ENCODE peak calls at places on chromosome 3, in nine cellular contexts. R is CD8-positive, alpha-beta T cell; K is aorta; T is uterus; M is endothelial cell of umbilical vein; C is brain microvascular endothelial cell; V is heart right ventricle; Q is CD8-positive, alpha-beta memory T cell; B is psoas muscle. O is an unnamed sample. For H3K36me3, the result is how much of the 10 kb centered on the place peaks cover.

GRCh38 chr3:193483988-193484539 is 70.6 kb downstream of the ATP13A4 start:
- DNase-seq in C (no peak), R (no peak), M (no peak), B (no peak), K (no peak), Q (no peak), V (no peak), T (no peak), O (no peak)

GRCh38 chr3:69433938-69434263 is 48.0 kb upstream of the FRMD4B start:
- DNase-seq in T (no peak), C (no peak), M (no peak), Q (no peak), B (no peak), V (no peak), R (no peak), K (no peak), O (peak)

GRCh38 chr3:56076746-56077145 is 391.5 kb downstream of the ERC2 start:
- DNase-seq in T (no peak), V (no peak), R (no peak), M (no peak), K (no peak), C (no peak), Q (no peak), B (no peak), O (no peak)

GRCh38 chr3:161879470-161879869 is 382.9 kb downstream of the OTOL1 start:
- DNase-seq in Q (no peak), K (no peak), B (no peak), C (no peak), V (no peak), R (no peak), T (no peak), M (no peak), O (no peak)

GRCh38 chr3:98986073-98986472 is 84.6 kb upstream of the DCBLD2 start:
- DNase-seq in V (peak), K (no peak), B (no peak), R (no peak), C (peak), M (peak), Q (no peak), T (no peak), O (no peak)

GRCh38 chr3:124352143-124352528 is 360.2 kb upstream of the ROPN1 start:
- DNase-seq in C (no peak), B (no peak), M (no peak), R (no peak), Q (no peak), T (no peak), V (no peak), K (no peak), O (no peak)

GRCh38 chr3:64244011-64244942 is 19.0 kb upstream of the PRICKLE2 start:
- DNase-seq in T (no peak), V (no peak), C (peak), K (no peak), B (no peak), Q (no peak), R (no peak), M (peak), O (no peak)

GRCh38 chr3:117887896-117888295 is 1146.8 kb downstream of the IGSF11 start:
- DNase-seq in Q (no peak), B (no peak), M (no peak), R (no peak), C (no peak), V (no peak), T (no peak), K (no peak), O (no peak)

GRCh38 chr3:192772495-192772894 is 45.2 kb upstream of the FGF12 start:
- DNase-seq in B (no peak), R (no peak), T (no peak), C (peak), Q (no peak), K (no peak), V (peak), M (peak), O (peak)

GRCh38 chr3:38264307-38264706 is 1.3 kb upstream of the SLC22A13 start:
- DNase-seq in M (no peak), C (no peak), R (no peak), T (no peak), K (no peak), Q (no peak), V (no peak), B (no peak), O (no peak)

GRCh38 chr3:111151438-111151837 is 79.8 kb downstream of the NECTIN3 start:
- DNase-seq in B (no peak), C (peak), V (no peak), R (no peak), K (no peak), Q (no peak), T (no peak), M (no peak), O (no peak)

GRCh38 chr3:174329321-174329720 is 529.8 kb upstream of the NAALADL2 start:
- DNase-seq in T (no peak), M (no peak), R (no peak), Q (no peak), V (no peak), B (no peak), K (no peak), C (peak), O (peak)

GRCh38 chr3:8239718-8240698 is 261.6 kb upstream of the LMCD1 start:
- DNase-seq in Q (no peak), R (no peak), B (no peak), V (no peak), K (no peak), M (peak), C (peak), T (no peak), O (no peak)

GRCh38 chr3:188349276-188349962 is 195.5 kb downstream of the LPP start:
- DNase-seq in V (peak), B (no peak), K (no peak), C (no peak), M (no peak), T (no peak), R (no peak), Q (no peak), O (no peak)

GRCh38 chr3:132785292-132785691 is 63.1 kb upstream of the NPHP3 start:
- DNase-seq in Q (no peak), V (no peak), K (no peak), M (peak), C (no peak), R (no peak), B (no peak), T (no peak), O (no peak)

GRCh38 chr3:126441256-126441880 is 34.3 kb downstream of the ZXDC start:
- DNase-seq in Q (no peak), T (peak), K (peak), B (no peak), M (no peak), R (no peak), C (no peak), V (no peak), O (no peak)

GRCh38 chr3:184676927-184677326 is 34.9 kb downstream of the MAGEF1 start:
- DNase-seq in C (no peak), K (no peak), V (no peak), T (no peak), Q (no peak), M (no peak), R (no peak), B (peak), O (no peak)

GRCh38 chr3:45367451-45367850 is 20.9 kb upstream of the LARS2 start:
- DNase-seq in C (peak), B (no peak), V (no peak), K (no peak), R (no peak), T (no peak), Q (no peak), M (no peak), O (peak)

GRCh38 chr3:28575748-28576589 is 227.3 kb upstream of the AZI2 start:
- DNase-seq in Q (no peak), C (no peak), K (peak), V (no peak), R (no peak), T (peak), B (peak), M (no peak), O (peak)

GRCh38 chr3:140629351-140630137 is 48.3 kb upstream of the TRIM42 start:
- DNase-seq in K (no peak), C (peak), V (no peak), Q (no peak), T (no peak), B (no peak), M (peak), R (no peak), O (peak)

GRCh38 chr3:151206196-151206595 is 3.2 kb upstream of the GPR171 start:
- DNase-seq in C (no peak), V (no peak), R (no peak), K (no peak), Q (no peak), B (no peak), M (no peak), T (no peak), O (no peak)

GRCh38 chr3:155701882-155702465 is 42.9 kb downstream of the PLCH1 start:
- DNase-seq in V (peak), Q (no peak), T (no peak), M (peak), B (no peak), K (no peak), R (no peak), C (peak), O (peak)

GRCh38 chr3:119206611-119207511 is 33.5 kb downstream of the UPK1B start:
- DNase-seq in B (no peak), Q (no peak), M (no peak), K (no peak), R (no peak), V (no peak), C (no peak), T (no peak), O (no peak)

GRCh38 chr3:193822492-193823220 is 229.6 kb downstream of the OPA1 start:
- DNase-seq in Q (no peak), B (no peak), R (no peak), C (no peak), V (no peak), K (no peak), M (no peak), T (no peak), O (no peak)

GRCh38 chr3:187982149-187982548 is 171.8 kb upstream of the LPP start:
- DNase-seq in T (no peak), K (no peak), M (no peak), R (no peak), Q (no peak), V (no peak), B (no peak), C (no peak), O (no peak)

GRCh38 chr3:52874160-52874701 is 23.1 kb downstream of the STIMATE start:
- DNase-seq in T (no peak), B (no peak), Q (no peak), K (no peak), M (no peak), V (no peak), C (no peak), R (no peak), O (no peak)
- H3K4me3 ChIP-seq in T (no peak), B (no peak), Q (no peak), K (no peak), M (no peak), V (no peak), C (no peak), R (no peak), O (no peak)

DNA sequence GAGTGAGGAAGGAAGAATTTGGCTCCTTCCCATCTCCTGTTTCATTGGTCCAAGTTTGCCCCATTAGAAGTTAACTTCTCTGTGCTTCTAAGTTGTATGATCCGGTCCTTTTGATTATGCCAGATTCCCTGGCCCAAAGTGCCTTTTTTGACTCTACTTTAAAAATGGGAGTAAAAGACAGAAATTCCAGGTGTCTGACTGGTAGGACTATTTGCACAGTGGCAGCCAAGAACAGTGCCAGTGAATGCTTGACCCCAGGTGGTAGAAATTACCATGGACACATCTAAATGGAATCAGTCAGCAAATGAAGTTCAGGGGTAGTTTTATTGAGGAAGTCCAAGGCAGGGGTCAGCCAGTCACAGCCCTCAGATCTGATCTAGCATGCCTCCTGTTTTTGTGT is 253.5 kb upstream of the TGFBR2 start:
- DNase-seq in T (no peak), C (no peak), Q (no peak), V (no peak), R (no peak), K (no peak), B (no peak), M (peak), O (no peak)
- H3K27ac ChIP-seq in T (peak), C (no peak), Q (no peak), V (peak), R (no peak), K (peak), B (no peak), M (no peak), O (no peak)

DNA sequence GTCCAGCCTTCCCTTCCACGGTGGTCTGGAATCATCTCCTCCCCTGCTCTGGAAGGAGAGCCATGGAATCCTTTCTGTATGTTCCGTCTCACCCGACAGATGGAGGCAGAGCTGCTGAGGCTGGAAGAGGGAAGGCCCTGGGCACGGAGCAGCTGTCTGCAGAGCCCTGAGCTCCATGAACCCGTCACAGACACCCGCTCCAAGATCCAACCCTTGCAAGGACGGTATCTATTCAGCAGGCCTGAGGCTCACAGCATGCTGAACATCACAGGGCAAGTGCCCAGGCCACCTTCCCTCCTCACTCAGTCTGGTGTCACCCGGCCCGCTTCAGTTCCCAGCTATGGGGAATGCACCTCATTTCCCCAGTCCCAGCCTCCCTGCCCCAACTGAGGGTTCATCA is 103.9 kb downstream of the LRIG1 start:
- DNase-seq in R (no peak), M (no peak), B (peak), T (no peak), K (no peak), C (no peak), Q (no peak), V (no peak), O (no peak)
- H3K36me3 ChIP-seq in R (under half), M (under half), B (under half), T (under half), K (under half), C (under half), Q (under half), V (under half), O (under half)

DNA sequence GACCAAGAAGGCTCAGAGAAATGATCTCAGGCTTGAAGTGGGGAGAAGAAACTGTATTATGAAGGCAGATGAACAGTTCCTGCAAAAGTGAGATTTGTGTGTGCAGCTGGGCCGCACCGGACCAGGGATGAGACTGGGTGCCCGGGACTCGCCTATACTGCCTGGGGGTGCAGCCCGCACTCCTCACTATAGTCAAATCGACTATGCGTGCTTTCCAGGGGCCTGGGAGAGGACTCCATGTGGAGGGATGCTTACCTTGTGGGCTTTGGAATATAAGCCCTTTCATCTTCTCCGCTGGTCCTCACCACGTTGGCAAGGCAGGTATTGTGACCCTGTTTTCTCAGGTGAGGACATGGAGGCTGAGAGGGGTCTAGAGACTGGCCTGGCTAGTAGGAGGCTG is 32.9 kb upstream of the APOD start:
- DNase-seq in C (no peak), M (no peak), B (no peak), K (no peak), R (no peak), T (no peak), V (no peak), Q (no peak), O (no peak)
- H3K4me3 ChIP-seq in C (no peak), M (no peak), B (no peak), K (no peak), R (no peak), T (no peak), V (no peak), Q (no peak), O (no peak)

GRCh38 chr3:197750863-197751737 is 1.4 kb downstream of the FYTTD1 start:
- DNase-seq in M (peak), T (peak), K (peak), V (peak), R (no peak), B (peak), Q (peak), C (peak), O (peak)
- H3K27ac ChIP-seq in M (peak), T (peak), K (peak), V (peak), R (peak), B (peak), Q (peak), C (peak), O (peak)